ENCODE peak calls at places on chromosome 11, in four cellular contexts. H is LHCN-M2; M is Jurkat, Clone E6-1; K is foreskin melanocyte. F is an unnamed sample.

GRCh38 chr11:1508491-1508891 is 21.9 kb upstream of the MOB2 start:
- DNase-seq in H (no peak), M (no peak), K (no peak), F (no peak)

GRCh38 chr11:7657306-7658025 is 15.8 kb downstream of the CYB5R2 start:
- DNase-seq in H (peak), M (peak), K (no peak), F (no peak)

GRCh38 chr11:34084637-34085036 is 20.8 kb upstream of the NAT10 start:
- DNase-seq in H (no peak), M (no peak), K (no peak), F (no peak)

GRCh38 chr11:279040-279965 is 1.1 kb downstream of the NLRP6 start:
- DNase-seq in H (no peak), M (no peak), K (no peak), F (no peak)

GRCh38 chr11:127002669-127003259 is 2.2 kb upstream of the KIRREL3 start:
- DNase-seq in H (no peak), M (no peak), K (no peak), F (no peak)

GRCh38 chr11:43992834-43993637 is 50.6 kb downstream of the C11orf96 start:
- DNase-seq in H (peak), M (no peak), K (no peak), F (no peak)

GRCh38 chr11:66555416-66555815 is 8.7 kb downstream of the ACTN3 start:
- DNase-seq in H (no peak), M (no peak), K (no peak), F (no peak)

GRCh38 chr11:10818594-10818993 is 9.9 kb upstream of the EIF4G2 start:
- DNase-seq in H (peak), M (no peak), K (peak), F (no peak)

GRCh38 chr11:63763506-63764200 is 4.9 kb downstream of the ZFTA start:
- DNase-seq in H (no peak), M (no peak), K (no peak), F (no peak)

GRCh38 chr11:18347471-18348125 is 25.2 kb downstream of the GTF2H1 start:
- DNase-seq in H (peak), M (no peak), K (no peak), F (no peak)

GRCh38 chr11:124798991-124799383 is 1.2 kb downstream of the MSANTD2 start:
- DNase-seq in H (peak), M (peak), K (peak), F (no peak)

GRCh38 chr11:123374622-123374968 is 55.5 kb upstream of the GRAMD1B start:
- DNase-seq in H (no peak), M (no peak), K (no peak), F (no peak)

GRCh38 chr11:4054643-4055042 is 40.0 kb upstream of the RRM1 start:
- DNase-seq in H (no peak), M (no peak), K (no peak), F (no peak)

GRCh38 chr11:78808903-78809302 is 234.2 kb upstream of the NARS2 start:
- DNase-seq in H (no peak), M (no peak), K (no peak), F (no peak)

GRCh38 chr11:102179366-102179765 is 69.1 kb downstream of the YAP1 start:
- DNase-seq in H (no peak), M (no peak), K (no peak), F (no peak)

GRCh38 chr11:3984896-3985295 is 109.7 kb upstream of the RRM1 start:
- DNase-seq in H (peak), M (no peak), K (no peak), F (no peak)

GRCh38 chr11:83611616-83612015 is 325.4 kb upstream of the CCDC90B start:
- DNase-seq in H (no peak), M (no peak), K (no peak), F (no peak)

GRCh38 chr11:126686938-126687337 is 313.6 kb downstream of the KIRREL3 start:
- DNase-seq in H (no peak), M (no peak), K (no peak), F (no peak)

GRCh38 chr11:57649826-57650738 is at the start of gene YPEL4:
- DNase-seq in H (peak), M (no peak), K (peak), F (no peak)

GRCh38 chr11:4991066-4991465 is 3.6 kb upstream of the OR51L1 start:
- DNase-seq in H (peak), M (peak), K (no peak), F (no peak)

GRCh38 chr11:104028476-104028875 is 8.0 kb upstream of the DDI1 start:
- DNase-seq in H (peak), M (no peak), K (peak), F (no peak)

GRCh38 chr11:103234974-103235373 is 125.7 kb downstream of the DYNC2H1 start:
- DNase-seq in H (no peak), M (no peak), K (no peak), F (no peak)

GRCh38 chr11:102886999-102887398 is 12.2 kb upstream of the MMP12 start:
- DNase-seq in H (peak), M (no peak), K (no peak), F (no peak)

GRCh38 chr11:65617136-65617850 is 1.7 kb downstream of the PCNX3 start:
- DNase-seq in H (no peak), M (no peak), K (no peak), F (no peak)

GRCh38 chr11:74366576-74366975 is 31.7 kb downstream of the PGM2L1 start:
- DNase-seq in H (peak), M (no peak), K (peak), F (no peak)

GRCh38 chr11:10930961-10931760 is 73.3 kb upstream of the ZBED5 start:
- DNase-seq in H (peak), M (no peak), K (peak), F (no peak)

GRCh38 chr11:66975403-66976047 is 421 bp downstream of the C11orf86 start:
- DNase-seq in H (no peak), M (no peak), K (no peak), F (no peak)

F was measured in SIG-M5.